ENCODE peak calls at places on chromosome 10, in nine cellular contexts. M is AG04450; K is H54; B is hypothalamus; C is RCC 7860; X is stimulated activated CD4-positive, alpha-beta T cell treated with anti-CD3 and anti-CD28 coated beads, Interleukin-2, amount 100 ng/mL, for 48 hours; V is H4; W is activated CD4-positive, alpha-beta T cell treated with anti-CD3 and anti-CD28 coated beads, Interleukin-2, amount 10 ng/mL, durations not matched to agents 7 days and 5 days; Y is 8988T. N is an unnamed sample.
A peak's percentile ranks its signal among the peaks of the same experiment; 100 is the strongest.

GRCh38 chr10:103812431-103812830 is 42.9 kb downstream of the SH3PXD2A start:
- DNase-seq in M (no peak), K (no peak), B (no peak), C (no peak), X (no peak), V (no peak), W (no peak), Y (no peak), N (no peak)

GRCh38 chr10:15758618-15759017 is 38.9 kb upstream of the ITGA8 start:
- DNase-seq in M (no peak), K (no peak), B (no peak), C (no peak), X (no peak), V (no peak), W (no peak), Y (no peak), N (no peak)

GRCh38 chr10:98030991-98031431 is 590 bp upstream of the CRTAC1 start:
- DNase-seq in M (no peak), K (no peak), B (no peak), C (no peak), X (no peak), V (no peak), W (no peak), Y (peak; percentile 38), N (no peak)

GRCh38 chr10:97713351-97713827 is at the start of gene MARVELD1:
- DNase-seq in M (peak; percentile 53), K (peak; percentile 83), B (no peak), C (peak; percentile 53), X (no peak), V (peak; percentile 71), W (no peak), Y (peak; percentile 92), N (peak; percentile 22)

GRCh38 chr10:92799591-92799990 is 48.7 kb upstream of the EXOC6 start:
- DNase-seq in M (no peak), K (no peak), B (no peak), C (no peak), X (no peak), V (no peak), W (no peak), Y (no peak), N (peak; percentile 66)

GRCh38 chr10:1120761-1121160 is 64.6 kb downstream of the WDR37 start:
- DNase-seq in M (no peak), K (no peak), B (no peak), C (no peak), X (no peak), V (no peak), W (no peak), Y (no peak), N (no peak)

GRCh38 chr10:103636492-103636891 is 143.0 kb downstream of the NEURL1 start:
- DNase-seq in M (no peak), K (no peak), B (no peak), C (no peak), X (no peak), V (no peak), W (no peak), Y (no peak), N (no peak)

GRCh38 chr10:25895856-25896255 is 38.2 kb upstream of the MYO3A start:
- DNase-seq in M (no peak), K (no peak), B (no peak), C (no peak), X (no peak), V (no peak), W (no peak), Y (no peak), N (no peak)

GRCh38 chr10:124002391-124003069 is 90.9 kb downstream of the CHST15 start:
- DNase-seq in M (no peak), K (no peak), B (no peak), C (no peak), X (no peak), V (no peak), W (no peak), Y (peak; percentile 2), N (no peak)

GRCh38 chr10:84478155-84478554 is 149.8 kb downstream of the CCSER2 start:
- DNase-seq in M (no peak), K (no peak), B (no peak), C (no peak), X (no peak), V (no peak), W (no peak), Y (no peak), N (no peak)

GRCh38 chr10:124525751-124526600 is 64.4 kb downstream of the LHPP start:
- DNase-seq in M (no peak), K (no peak), B (no peak), C (no peak), X (no peak), V (no peak), W (no peak), Y (no peak), N (no peak)

GRCh38 chr10:102752266-102752930 is 8.7 kb downstream of the WBP1L start:
- DNase-seq in M (no peak), K (no peak), B (no peak), C (no peak), X (no peak), V (no peak), W (no peak), Y (no peak), N (no peak)

GRCh38 chr10:18735711-18736110 is 76.5 kb downstream of the ARL5B start:
- DNase-seq in M (no peak), K (no peak), B (no peak), C (no peak), X (no peak), V (no peak), W (no peak), Y (no peak), N (no peak)

GRCh38 chr10:110802090-110802489 is 69.6 kb upstream of the PDCD4 start:
- DNase-seq in M (peak; percentile 53), K (no peak), B (no peak), C (peak; percentile 14), X (no peak), V (peak; percentile 80), W (no peak), Y (no peak), N (no peak)

GRCh38 chr10:112491144-112491543 is 44.1 kb downstream of the VTI1A start:
- DNase-seq in M (no peak), K (no peak), B (no peak), C (no peak), X (no peak), V (no peak), W (no peak), Y (no peak), N (no peak)

N was measured in NCI-H1105 treated with DMSO at 0.1 percent for 48 hours.